ENCODE peak calls at places on chromosomes 11 and 22, in four cellular contexts. L, J, C and U are unnamed samples.

GRCh38 chr11:61752117-61752924 is at the start of gene MYRF:
- DNase-seq in L (no peak), J (no peak), C (no peak), U (peak)

GRCh38 chr11:76695767-76696166 is 25.2 kb upstream of the LRRC32 start:
- DNase-seq in L (no peak), C (no peak), J (no peak), U (no peak)

GRCh38 chr11:76107946-76108345 is 98.4 kb downstream of the WNT11 start:
- DNase-seq in C (no peak), J (no peak), L (no peak), U (no peak)

GRCh38 chr22:45602004-45602733 is 69.5 kb upstream of the ATXN10 start:
- DNase-seq in J (no peak), L (no peak), C (no peak), U (no peak)

GRCh38 chr11:44464741-44465140 is 100.7 kb upstream of the CD82 start:
- DNase-seq in J (no peak), C (no peak), L (peak), U (no peak)

GRCh38 chr11:131749100-131749499 is 378.7 kb downstream of the NTM start:
- DNase-seq in L (no peak), J (no peak), C (no peak), U (no peak)

GRCh38 chr11:65695459-65696241 is 16.4 kb upstream of the KAT5 start:
- DNase-seq in C (no peak), J (no peak), L (peak), U (peak)

GRCh38 chr11:128961645-128962044 is 19.0 kb upstream of the TP53AIP1 start:
- DNase-seq in J (no peak), L (no peak), C (no peak), U (no peak)

GRCh38 chr11:14969922-14970323 is 2.2 kb downstream of the CALCA start:
- DNase-seq in J (no peak), L (peak), C (peak), U (peak)

GRCh38 chr11:75588067-75588481 is 26.0 kb downstream of the SERPINH1 start:
- DNase-seq in L (peak), C (no peak), J (no peak), U (peak)

GRCh38 chr11:47148903-47149535 is 27.7 kb downstream of the ARFGAP2 start:
- DNase-seq in L (no peak), J (no peak), C (no peak), U (no peak)

GRCh38 chr11:10725114-10725906 is 25.7 kb upstream of the CTR9 start:
- DNase-seq in J (no peak), L (no peak), C (no peak), U (no peak)

GRCh38 chr11:34330653-34331052 is 27.2 kb downstream of the ABTB2 start:
- DNase-seq in L (no peak), J (no peak), C (no peak), U (no peak)

GRCh38 chr11:134383576-134384221 is 28.3 kb downstream of the B3GAT1 start:
- DNase-seq in L (no peak), J (no peak), C (no peak), U (no peak)

GRCh38 chr11:9172394-9172793 is 81.0 kb upstream of the SCUBE2 start:
- DNase-seq in J (no peak), L (no peak), C (no peak), U (no peak)

GRCh38 chr11:17514476-17514875 is 29.7 kb downstream of the USH1C start:
- DNase-seq in C (no peak), J (no peak), L (no peak), U (no peak)

GRCh38 chr11:131423715-131424114 is 53.3 kb downstream of the NTM start:
- DNase-seq in L (no peak), J (no peak), C (no peak), U (no peak)

GRCh38 chr22:49011379-49011768 is 816.3 kb downstream of the BRD1 start:
- DNase-seq in C (no peak), J (no peak), L (no peak), U (no peak)

GRCh38 chr22:43381693-43382092 is 30.1 kb upstream of the MPPED1 start:
- DNase-seq in J (no peak), C (no peak), L (no peak), U (no peak)

GRCh38 chr22:29351042-29351441 is 35.5 kb upstream of the RASL10A start:
- DNase-seq in C (no peak), J (no peak), L (no peak), U (no peak)

DNA sequence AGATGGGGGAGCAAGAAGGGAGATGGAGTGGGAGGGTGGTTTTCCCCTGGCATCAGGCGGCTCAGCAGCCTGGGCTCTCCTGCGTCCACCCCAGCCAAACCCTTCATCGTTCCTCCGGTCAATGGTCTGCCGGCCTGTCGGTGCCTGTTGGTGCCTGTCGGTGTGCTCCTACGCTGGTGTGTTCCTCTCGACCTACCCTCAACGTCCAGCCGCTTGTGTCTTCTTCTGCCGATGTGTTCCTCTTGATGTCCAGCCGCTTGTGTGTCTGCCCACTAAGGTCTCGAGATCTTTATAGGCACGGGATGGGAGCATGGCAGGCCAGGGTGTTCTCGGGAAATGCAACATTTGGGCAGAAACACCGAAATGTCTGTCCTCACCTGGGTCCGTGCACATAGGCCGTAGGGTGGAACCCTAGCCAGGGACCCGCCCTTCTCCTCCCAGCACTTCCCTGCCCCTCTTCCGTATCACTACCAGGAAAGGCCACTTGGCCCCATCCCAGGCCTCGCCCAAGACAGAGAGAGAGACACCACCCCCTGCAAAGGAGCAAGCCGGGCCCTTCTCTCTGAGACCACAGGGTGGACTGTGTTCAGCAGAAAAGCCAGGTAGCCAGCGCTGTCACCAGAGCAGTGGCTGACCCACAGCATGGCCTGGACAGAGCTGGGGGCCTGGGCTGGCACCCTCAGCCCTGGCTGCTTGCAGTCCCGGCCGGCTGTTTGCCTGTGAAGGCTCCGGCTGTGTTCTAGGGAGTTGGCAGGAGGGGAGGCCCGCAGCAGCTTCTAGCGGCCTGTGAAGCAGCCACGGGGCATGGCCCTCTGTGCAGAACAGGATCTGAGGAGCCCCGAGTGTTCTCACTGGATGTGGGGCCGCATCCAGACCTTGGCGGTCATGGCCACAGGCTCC is 61.6 kb upstream of the KCNQ1OT1 start:
- DNase-seq in J (no peak), C (no peak), L (no peak), U (no peak)
- TF ChIP-seq HDAC6 in J (no peak), C (no peak), L (no peak), U (no peak)

GRCh38 chr11:22976146-22976545 is 115.9 kb upstream of the CCDC179 start:
- DNase-seq in L (no peak), J (no peak), C (no peak), U (no peak)
- TF ChIP-seq HDAC6 in L (no peak), J (no peak), C (no peak), U (no peak)

GRCh38 chr11:1649021-1649420 is 19.4 kb downstream of the KRTAP5-5 start:
- DNase-seq in J (no peak), C (no peak), L (no peak), U (no peak)

GRCh38 chr11:1652026-1652425 is 22.5 kb downstream of the KRTAP5-5 start:
- DNase-seq in J (no peak), C (no peak), L (no peak), U (no peak)

GRCh38 chr11:1650918-1651262 is 21.3 kb downstream of the KRTAP5-5 start:
- DNase-seq in J (no peak), L (no peak), C (no peak), U (no peak)

GRCh38 chr11:1652442-1652777 is 22.8 kb downstream of the KRTAP5-5 start:
- DNase-seq in C (no peak), L (no peak), J (no peak), U (no peak)

GRCh38 chr11:1650034-1650917 is 20.7 kb downstream of the KRTAP5-5 start:
- DNase-seq in L (no peak), C (no peak), J (no peak), U (no peak)
- TF ChIP-seq HDAC6 in L (no peak), C (no peak), J (no peak), U (no peak)

GRCh38 chr11:71473793-71474080 is 20.7 kb downstream of the NADSYN1 start:
- DNase-seq in J (no peak), C (no peak), L (no peak), U (no peak)

GRCh38 chr11:71474141-71474770 is 21.3 kb downstream of the NADSYN1 start:
- DNase-seq in L (no peak), C (no peak), J (no peak), U (no peak)

GRCh38 chr11:71474771-71475483 is 21.9 kb downstream of the NADSYN1 start:
- DNase-seq in J (no peak), L (no peak), C (no peak), U (no peak)

GRCh38 chr11:71472357-71472885 is 19.4 kb downstream of the NADSYN1 start:
- DNase-seq in C (no peak), L (no peak), J (no peak), U (no peak)

DNA sequence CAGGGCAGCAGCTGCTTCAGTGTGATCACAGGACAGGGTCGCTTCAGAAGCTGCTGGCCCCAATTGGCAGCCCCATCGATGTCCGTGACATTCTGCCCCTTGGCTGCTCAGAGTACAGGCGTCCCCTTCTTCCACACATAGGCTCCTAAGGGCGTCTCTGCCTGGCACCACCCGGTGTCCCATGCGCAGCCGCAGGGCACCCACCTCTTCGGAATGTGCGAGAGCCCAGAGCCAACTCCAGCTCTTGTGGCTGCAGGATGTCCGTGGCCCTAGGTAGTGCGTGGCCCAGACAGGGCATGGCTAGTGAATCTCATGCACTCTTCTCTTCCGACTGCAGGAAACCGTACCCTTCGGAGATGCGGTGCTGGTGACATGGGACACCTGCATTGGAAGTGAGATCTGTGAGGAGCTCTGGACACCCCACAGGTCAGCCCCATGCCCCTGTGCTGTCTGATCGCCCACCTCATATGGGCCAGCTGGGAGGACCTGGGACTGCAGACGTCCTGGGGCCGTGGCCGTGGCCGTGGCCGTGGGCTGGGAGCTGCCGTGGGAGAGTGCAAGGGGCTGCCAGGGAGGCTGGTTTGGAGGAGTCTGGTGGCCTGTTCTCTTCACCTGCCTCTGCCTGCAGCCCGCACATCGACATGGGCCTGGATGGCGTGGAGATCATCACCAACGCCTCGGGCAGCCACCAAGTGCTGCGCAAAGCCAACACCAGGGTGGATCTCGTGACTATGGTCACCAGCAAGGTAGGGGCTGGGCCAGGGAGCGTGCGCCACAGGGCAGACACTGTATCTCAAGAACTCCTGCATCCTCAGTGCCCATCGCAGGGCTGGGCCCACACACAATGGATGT is 20.2 kb downstream of the NADSYN1 start:
- DNase-seq in J (no peak), C (no peak), L (no peak), U (no peak)
- TF ChIP-seq HDAC6 in J (no peak), C (no peak), L (no peak), U (no peak)